ENCODE peak calls at places on chromosome 13, in seven cellular contexts. Q is Karpas-422; Y is GM23248; E is neural progenitor cell; U is lung; N is CD8-positive, alpha-beta memory T cell; Z is transverse colon. J is an unnamed sample.

GRCh38 chr13:111534646-111535461 is 214.4 kb downstream of the TEX29 start:
- DNase-seq in Q (no peak), Y (no peak), E (peak), U (no peak), N (no peak), Z (no peak), J (peak)

GRCh38 chr13:42990991-42991891 is 800 bp downstream of the EPSTI1 start:
- DNase-seq in Q (no peak), Y (no peak), E (no peak), U (no peak), N (no peak), Z (no peak), J (no peak)

GRCh38 chr13:44218501-44219240 is 155.0 kb upstream of the SERP2 start:
- DNase-seq in Q (no peak), Y (no peak), E (no peak), U (peak), N (no peak), Z (peak), J (no peak)

GRCh38 chr13:18959229-18959628 is 222.4 kb downstream of the TUBA3C start:
- DNase-seq in Q (no peak), Y (no peak), E (no peak), U (no peak), N (no peak), Z (no peak), J (no peak)

GRCh38 chr13:101331731-101332130 is 84.6 kb downstream of the NALCN start:
- DNase-seq in Q (no peak), Y (no peak), E (peak), U (no peak), N (no peak), Z (no peak), J (no peak)

GRCh38 chr13:93875527-93875926 is 604.0 kb downstream of the DCT start:
- DNase-seq in Q (no peak), Y (peak), E (no peak), U (no peak), N (no peak), Z (no peak), J (no peak)

GRCh38 chr13:77678691-77679090 is 18.8 kb upstream of the SLAIN1 start:
- DNase-seq in Q (no peak), Y (no peak), E (peak), U (no peak), N (no peak), Z (no peak), J (no peak)

GRCh38 chr13:37392389-37392788 is 206.2 kb downstream of the POSTN start:
- DNase-seq in Q (no peak), Y (no peak), E (no peak), U (no peak), N (no peak), Z (no peak), J (no peak)

GRCh38 chr13:48578516-48579166 is 45.8 kb upstream of the RCBTB2 start:
- DNase-seq in Q (peak), Y (no peak), E (no peak), U (peak), N (no peak), Z (no peak), J (no peak)

GRCh38 chr13:110382229-110382628 is 75.1 kb downstream of the COL4A2 start:
- DNase-seq in Q (no peak), Y (peak), E (no peak), U (no peak), N (no peak), Z (no peak), J (no peak)

GRCh38 chr13:79451500-79451962 is 29.4 kb upstream of the NDFIP2 start:
- DNase-seq in Q (no peak), Y (peak), E (no peak), U (no peak), N (peak), Z (peak), J (no peak)

DNA sequence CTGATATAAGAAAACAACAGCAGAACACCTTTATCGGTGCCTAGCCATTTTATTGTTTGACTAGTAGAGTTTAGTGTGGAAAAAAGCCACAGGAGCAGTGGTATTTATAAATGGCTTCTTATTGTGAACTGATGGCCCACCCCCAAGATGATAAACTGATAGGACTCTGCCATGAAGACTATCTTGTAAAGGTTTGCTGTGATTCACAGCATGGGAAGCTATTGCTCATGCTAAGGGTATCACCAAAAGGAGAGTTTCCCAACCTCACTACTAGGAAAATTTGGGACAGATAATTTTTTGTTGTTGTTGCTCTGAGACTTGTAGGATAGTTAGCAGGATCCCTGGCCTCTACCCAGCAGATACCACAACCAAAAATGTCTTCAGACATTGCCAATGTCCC is 12.0 kb upstream of the SLC7A1 start:
- DNase-seq in Q (no peak), Y (peak), E (no peak), U (no peak), N (no peak), Z (no peak), J (no peak)
- H3K27ac ChIP-seq in Q (no peak), Y (no peak), E (no peak), U (no peak), N (no peak), Z (no peak), J (no peak)

GRCh38 chr13:59531571-59532091 is 632.1 kb downstream of the DIAPH3 start:
- DNase-seq in Q (no peak), Y (peak), E (peak), U (peak), N (no peak), Z (peak), J (no peak)

GRCh38 chr13:59537500-59537899 is 626.2 kb downstream of the DIAPH3 start:
- DNase-seq in Q (no peak), Y (no peak), E (no peak), U (no peak), N (no peak), Z (no peak), J (no peak)

GRCh38 chr13:59533561-59534337 is 630.0 kb downstream of the DIAPH3 start:
- DNase-seq in Q (no peak), Y (no peak), E (no peak), U (no peak), N (no peak), Z (no peak), J (no peak)

GRCh38 chr13:59532405-59532804 is 631.3 kb downstream of the DIAPH3 start:
- DNase-seq in Q (no peak), Y (no peak), E (no peak), U (no peak), N (no peak), Z (no peak), J (no peak)

DNA sequence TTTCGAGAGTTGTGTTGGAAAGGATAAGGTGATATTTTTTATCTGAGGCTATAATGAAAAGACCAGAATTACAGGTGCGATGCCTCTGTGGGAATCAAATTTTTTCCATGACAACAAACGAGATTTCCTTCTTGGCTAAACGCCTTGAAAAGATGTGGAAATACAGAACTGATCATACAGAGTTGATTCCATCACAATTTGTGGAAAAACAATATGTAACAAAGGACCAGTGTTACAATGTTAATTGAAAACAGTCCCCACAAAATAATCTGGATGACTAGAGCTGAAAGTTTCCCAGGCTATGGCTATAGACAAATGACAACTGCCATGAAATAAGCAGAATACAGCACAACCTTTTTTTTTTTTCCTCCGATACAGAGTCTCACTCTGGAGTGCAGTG is 628.9 kb downstream of the DIAPH3 start:
- DNase-seq in Q (no peak), Y (no peak), E (no peak), U (no peak), N (no peak), Z (no peak), J (no peak)
- H3K27ac ChIP-seq in Q (no peak), Y (no peak), E (no peak), U (no peak), N (no peak), Z (no peak), J (no peak)

GRCh38 chr13:27257233-27257568 is 5.8 kb downstream of the RPL21 start:
- DNase-seq in Q (no peak), Y (no peak), E (no peak), U (no peak), N (no peak), Z (no peak), J (no peak)

GRCh38 chr13:27257648-27258253 is 6.4 kb downstream of the RPL21 start:
- DNase-seq in Q (no peak), Y (no peak), E (no peak), U (no peak), N (no peak), Z (no peak), J (no peak)

GRCh38 chr13:27250833-27251165 is 559 bp upstream of the RPL21 start:
- DNase-seq in Q (no peak), Y (peak), E (no peak), U (no peak), N (no peak), Z (no peak), J (no peak)

GRCh38 chr13:27251166-27252088 is at the start of gene RPL21:
- DNase-seq in Q (peak), Y (peak), E (peak), U (peak), N (peak), Z (peak), J (peak)

GRCh38 chr13:27252467-27252866 is 1.1 kb downstream of the RPL21 start:
- DNase-seq in Q (no peak), Y (no peak), E (no peak), U (no peak), N (no peak), Z (no peak), J (no peak)
- H3K27ac ChIP-seq in Q (peak), Y (peak), E (no peak), U (peak), N (peak), Z (peak), J (peak)

DNA sequence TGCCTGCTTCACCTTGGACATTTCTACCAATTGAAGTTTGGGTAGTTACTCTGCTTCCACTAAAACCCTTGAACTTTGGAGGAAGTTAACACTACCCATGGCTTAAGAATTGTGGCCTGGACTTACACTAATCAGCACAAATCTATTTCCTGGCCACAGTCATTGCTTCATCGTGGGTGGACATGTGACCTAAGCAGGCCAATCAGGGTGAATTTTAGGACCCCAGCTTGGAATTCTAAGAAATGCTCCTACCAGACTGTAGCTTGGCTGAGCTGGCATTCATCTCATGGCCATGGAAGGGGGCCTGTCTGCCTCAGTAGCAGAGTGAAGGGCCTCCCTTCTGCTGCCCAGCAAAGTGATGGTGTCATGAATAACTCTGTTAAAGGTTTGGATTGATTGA is 58.3 kb upstream of the SLC15A1 start:
- DNase-seq in Q (no peak), Y (peak), E (no peak), U (no peak), N (no peak), Z (no peak), J (no peak)
- H3K27ac ChIP-seq in Q (no peak), Y (no peak), E (no peak), U (no peak), N (no peak), Z (no peak), J (no peak)

GRCh38 chr13:25446261-25446660 is 74.5 kb downstream of the ATP8A2 start:
- DNase-seq in Q (no peak), Y (no peak), E (no peak), U (no peak), N (no peak), Z (no peak), J (no peak)

GRCh38 chr13:25447396-25447795 is 75.6 kb downstream of the ATP8A2 start:
- DNase-seq in Q (no peak), Y (no peak), E (no peak), U (no peak), N (no peak), Z (no peak), J (no peak)
- H3K27ac ChIP-seq in Q (no peak), Y (no peak), E (no peak), U (no peak), N (no peak), Z (no peak), J (no peak)

GRCh38 chr13:54879036-54879435 is 1850.4 kb downstream of the OLFM4 start:
- DNase-seq in Q (no peak), Y (no peak), E (no peak), U (no peak), N (no peak), Z (no peak), J (no peak)
- H3K27ac ChIP-seq in Q (no peak), Y (no peak), E (no peak), U (no peak), N (no peak), Z (no peak), J (no peak)

GRCh38 chr13:39462906-39463305 is 140.1 kb downstream of the LHFPL6 start:
- DNase-seq in Q (no peak), Y (no peak), E (no peak), U (no peak), N (no peak), Z (no peak), J (no peak)

GRCh38 chr13:39462456-39462855 is 140.5 kb downstream of the LHFPL6 start:
- DNase-seq in Q (no peak), Y (peak), E (no peak), U (peak), N (no peak), Z (no peak), J (no peak)

GRCh38 chr13:39463611-39464010 is 139.4 kb downstream of the LHFPL6 start:
- DNase-seq in Q (no peak), Y (no peak), E (no peak), U (no peak), N (no peak), Z (no peak), J (no peak)

GRCh38 chr13:39468306-39468705 is 134.7 kb downstream of the LHFPL6 start:
- DNase-seq in Q (no peak), Y (no peak), E (no peak), U (no peak), N (no peak), Z (no peak), J (no peak)
- H3K27ac ChIP-seq in Q (no peak), Y (no peak), E (no peak), U (no peak), N (no peak), Z (no peak), J (no peak)

DNA sequence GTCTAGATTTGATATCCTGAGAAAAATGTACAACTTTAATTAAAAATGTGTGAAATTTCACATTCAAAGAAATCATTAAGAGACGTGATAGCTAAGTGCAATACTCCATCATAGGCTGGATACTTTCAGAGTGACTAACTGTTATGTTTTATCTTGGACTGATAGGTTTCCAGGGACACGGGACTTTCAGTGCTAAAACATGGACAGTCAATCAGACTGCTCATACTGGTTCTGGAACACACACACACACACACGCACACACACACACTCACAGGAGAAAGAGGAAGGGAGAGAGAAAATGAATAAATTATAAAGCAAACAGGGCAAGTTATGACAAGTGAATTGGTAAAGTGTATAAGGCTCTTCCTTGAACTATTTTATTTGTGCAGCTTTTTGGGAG is 955.9 kb downstream of the SLITRK5 start:
- DNase-seq in Q (no peak), Y (no peak), E (no peak), U (no peak), N (no peak), Z (no peak), J (no peak)
- H3K27ac ChIP-seq in Q (no peak), Y (no peak), E (no peak), U (no peak), N (no peak), Z (no peak), J (no peak)

DNA sequence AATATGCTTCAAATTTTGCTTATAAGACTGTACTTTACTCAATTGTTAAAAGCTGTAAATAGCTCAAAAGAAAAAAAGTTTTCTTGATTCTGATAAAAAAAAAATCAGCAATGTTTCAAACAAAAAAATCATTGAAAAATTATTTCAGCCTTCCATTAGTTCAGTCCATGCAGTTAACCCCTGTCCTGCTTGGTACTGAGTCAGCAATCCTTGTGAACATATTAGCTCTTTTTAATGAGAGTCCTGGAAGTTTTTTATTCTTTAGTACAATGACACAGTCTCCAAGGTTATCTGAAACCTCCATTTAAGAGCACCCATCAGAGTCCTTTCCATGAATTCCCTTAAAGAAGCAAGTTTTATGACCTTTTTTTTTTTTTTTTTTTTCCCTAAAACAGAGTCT is 21.4 kb upstream of the KBTBD6 start:
- DNase-seq in Q (no peak), Y (no peak), E (no peak), U (no peak), N (no peak), Z (no peak), J (no peak)
- H3K27ac ChIP-seq in Q (no peak), Y (no peak), E (no peak), U (no peak), N (no peak), Z (no peak), J (no peak)

DNA sequence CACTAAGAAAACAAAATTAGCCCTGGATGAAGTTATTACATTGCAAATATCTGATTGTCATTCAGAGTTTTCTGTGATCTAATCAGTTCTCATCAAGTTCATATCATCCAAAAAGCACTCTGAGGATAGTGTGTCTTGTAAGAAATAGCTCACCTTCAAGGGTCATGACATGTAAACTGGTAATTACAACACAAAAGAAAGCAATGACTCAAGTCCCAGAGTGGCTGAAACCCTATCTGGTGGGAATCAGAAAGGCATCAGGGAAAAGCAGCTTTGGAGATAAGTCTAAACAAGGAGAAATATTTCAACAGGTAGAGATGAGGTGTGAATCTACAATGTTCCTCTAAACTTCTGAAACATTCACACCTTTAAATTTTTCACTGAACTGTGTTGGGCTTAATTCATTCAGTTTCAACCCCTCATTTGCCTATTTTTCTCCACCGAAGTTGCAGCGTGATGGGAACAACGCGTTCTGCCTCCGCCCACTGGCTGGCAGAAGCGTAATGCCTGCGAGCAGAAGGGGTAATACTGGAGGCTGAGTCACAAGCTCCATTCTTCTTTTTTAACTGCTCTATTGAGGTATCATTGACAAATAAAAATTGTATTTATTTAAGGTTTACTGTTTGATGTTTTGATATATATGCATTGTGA is 155.2 kb upstream of the IPO5 start:
- DNase-seq in Q (no peak), Y (peak), E (no peak), U (no peak), N (no peak), Z (no peak), J (no peak)
- H3K27ac ChIP-seq in Q (no peak), Y (no peak), E (no peak), U (no peak), N (no peak), Z (no peak), J (no peak)